ENCODE peak calls at places on chromosomes 12 and 14, in ten cellular contexts. R, K, H, Z, Y, V, F, L, Q and D are unnamed samples.

GRCh38 chr12:55972045-55972843 is 1.6 kb upstream of the RAB5B start:
- DNase-seq in K (no peak), V (no peak), R (no peak), Z (no peak), H (no peak), Y (peak; percentile 84), F (peak; percentile 75), L (no peak), Q (no peak), D (no peak)

GRCh38 chr12:116855744-116856470 is 25.3 kb downstream of the HRK start:
- DNase-seq in F (peak; percentile 54), Q (no peak), R (no peak), L (no peak), Z (no peak), V (no peak), Y (no peak), H (no peak), K (no peak), D (no peak)

GRCh38 chr12:27539191-27539631 is 15.2 kb downstream of the PPFIBP1 start:
- DNase-seq in V (no peak), Q (no peak), K (no peak), L (no peak), R (no peak), H (no peak), Y (peak; percentile 75), F (no peak), Z (no peak), D (no peak)

GRCh38 chr12:130879212-130879686 is 7.4 kb downstream of the RAN start:
- DNase-seq in V (no peak), Q (no peak), R (no peak), F (no peak), H (no peak), Z (no peak), Y (no peak), L (no peak), K (no peak), D (no peak)

GRCh38 chr12:27732281-27732680 is 21.6 kb downstream of the MRPS35 start:
- DNase-seq in H (no peak), K (no peak), F (peak; percentile 57), Y (no peak), Z (no peak), L (no peak), Q (no peak), V (no peak), R (no peak), D (no peak)

GRCh38 chr12:56374726-56375597 is 12.3 kb upstream of the APOF start:
- DNase-seq in Z (no peak), H (no peak), Y (no peak), F (no peak), R (no peak), K (no peak), V (no peak), L (no peak), Q (no peak), D (no peak)

GRCh38 chr12:50082644-50083043 is 2.5 kb upstream of the SMARCD1 start:
- DNase-seq in V (no peak), Z (no peak), R (no peak), K (no peak), L (no peak), F (no peak), Q (no peak), Y (no peak), H (no peak), D (no peak)

GRCh38 chr12:79847417-79847816 is 87.5 kb downstream of the PPP1R12A start:
- DNase-seq in H (no peak), K (no peak), V (no peak), Y (no peak), Q (no peak), R (no peak), Z (no peak), L (no peak), F (no peak), D (no peak)

GRCh38 chr14:51157012-51157411 is 62.1 kb upstream of the TRIM9 start:
- DNase-seq in R (no peak), Y (peak; percentile 34), L (no peak), K (no peak), Q (no peak), F (peak; percentile 73), H (no peak), Z (peak; percentile 68), V (no peak), D (peak; percentile 3)

GRCh38 chr12:115922952-115923564 is 354.4 kb downstream of the MED13L start:
- DNase-seq in R (no peak), Z (no peak), L (no peak), Y (peak; percentile 16), Q (no peak), K (no peak), V (no peak), F (peak; percentile 87), H (no peak), D (no peak)

GRCh38 chr14:94921870-94922585 is 152.1 kb upstream of the GSC start:
- DNase-seq in L (no peak), Y (no peak), Z (no peak), K (no peak), H (no peak), V (no peak), F (no peak), R (no peak), Q (no peak), D (no peak)

GRCh38 chr14:75279153-75279738 is 618 bp downstream of the FOS start:
- DNase-seq in V (peak; percentile 80), Y (peak; percentile 79), F (no peak), Q (no peak), L (no peak), R (peak; percentile 43), H (peak; percentile 54), Z (peak; percentile 29), K (peak; percentile 85), D (no peak)

GRCh38 chr12:121579190-121579791 is 1.5 kb downstream of the KDM2B start:
- DNase-seq in K (peak; percentile 46), Z (no peak), Q (peak; percentile 26), H (peak; percentile 42), R (peak; percentile 41), Y (peak; percentile 22), V (peak; percentile 57), L (no peak), F (no peak), D (no peak)

GRCh38 chr12:238116-238515 is 24.2 kb upstream of the SLC6A12 start:
- DNase-seq in Z (no peak), F (no peak), R (no peak), Q (no peak), V (no peak), K (no peak), Y (no peak), H (no peak), L (no peak), D (no peak)

GRCh38 chr12:106106892-106107291 is 31.9 kb downstream of the NUAK1 start:
- DNase-seq in F (peak; percentile 70), Z (no peak), H (no peak), L (no peak), K (no peak), Q (no peak), R (no peak), V (no peak), Y (peak; percentile 93), D (no peak)